ENCODE peak calls at places on chromosome X, in four cellular contexts. Y, U, H and T are unnamed samples.

GRCh38 chrX:1537031-1537715 is at the start of gene P2RY8:
- DNase-seq in H (peak; percentile 90), Y (no peak), U (peak; percentile 83), T (peak; percentile 11)

GRCh38 chrX:100316987-100317386 is 93.1 kb downstream of the PCDH19 start:
- DNase-seq in U (no peak), Y (no peak), H (no peak), T (no peak)

GRCh38 chrX:42615161-42615563 is 162.8 kb downstream of the PPP1R2C start:
- DNase-seq in H (peak; percentile 25), Y (no peak), U (peak; percentile 38), T (no peak)

GRCh38 chrX:17833954-17834353 is 27.1 kb downstream of the RAI2 start:
- DNase-seq in H (no peak), U (no peak), Y (no peak), T (no peak)

GRCh38 chrX:69153060-69153730 is 12.1 kb downstream of the PJA1 start:
- DNase-seq in H (no peak), Y (no peak), U (no peak), T (no peak)

GRCh38 chrX:25976683-25977310 is 161.3 kb upstream of the MAGEB18 start:
- DNase-seq in Y (no peak), U (no peak), H (no peak), T (no peak)

GRCh38 chrX:25191403-25191802 is 175.6 kb upstream of the ARX start:
- DNase-seq in U (no peak), Y (no peak), H (no peak), T (peak; percentile 35)

GRCh38 chrX:119755981-119756533 is 2.3 kb upstream of the SOWAHD start:
- DNase-seq in Y (no peak), H (peak; percentile 89), U (no peak), T (no peak)

GRCh38 chrX:74613350-74614192 is 853 bp downstream of the RLIM start:
- DNase-seq in U (no peak), H (peak; percentile 9), Y (peak; percentile 43), T (peak; percentile 46)

GRCh38 chrX:129825746-129826505 is 17.8 kb downstream of the ZDHHC9 start:
- DNase-seq in H (no peak), Y (no peak), U (no peak), T (no peak)

GRCh38 chrX:5726246-5726645 is 502.4 kb downstream of the NLGN4X start:
- DNase-seq in Y (no peak), U (no peak), H (no peak), T (no peak)

GRCh38 chrX:1153940-1154339 is 58.5 kb downstream of the CRLF2 start:
- DNase-seq in U (no peak), Y (no peak), H (no peak), T (no peak)

GRCh38 chrX:153865321-153865580 is 20.7 kb downstream of the L1CAM start:
- DNase-seq in U (no peak), H (no peak), Y (no peak), T (no peak)

GRCh38 chrX:20221902-20222301 is 44.8 kb downstream of the RPS6KA3 start:
- DNase-seq in Y (no peak), U (no peak), H (no peak), T (peak; percentile 4)

GRCh38 chrX:86379209-86379608 is 231.0 kb downstream of the DACH2 start:
- DNase-seq in U (no peak), H (no peak), Y (no peak), T (no peak)

GRCh38 chrX:69539437-69539836 is 35.3 kb downstream of the NALF2 start:
- DNase-seq in H (peak; percentile 27), U (no peak), Y (no peak), T (no peak)

GRCh38 chrX:103356023-103356798 is at the start of gene TCEAL9:
- DNase-seq in H (no peak), U (no peak), Y (peak; percentile 41), T (peak; percentile 69)

GRCh38 chrX:40470830-40471429 is 109.8 kb upstream of the ATP6AP2 start:
- DNase-seq in Y (no peak), U (no peak), H (no peak), T (no peak)

GRCh38 chrX:137988470-137988869 is 422.5 kb downstream of the ZIC3 start:
- DNase-seq in H (no peak), U (no peak), Y (no peak), T (peak; percentile 42)

GRCh38 chrX:131752493-131753198 is 208.8 kb downstream of the OR13H1 start:
- DNase-seq in H (peak; percentile 83), Y (no peak), U (peak; percentile 61), T (no peak)

GRCh38 chrX:124501566-124501965 is 155.2 kb downstream of the SH2D1A start:
- DNase-seq in Y (no peak), U (no peak), H (no peak), T (no peak)

GRCh38 chrX:1108451-1109445 is 103.7 kb downstream of the CRLF2 start:
- DNase-seq in H (no peak), Y (no peak), U (no peak), T (no peak)

GRCh38 chrX:104697264-104697663 is 131.3 kb downstream of the IL1RAPL2 start:
- DNase-seq in H (no peak), U (no peak), Y (peak; percentile 0), T (no peak)

GRCh38 chrX:80181079-80181478 is 166.5 kb downstream of the TBX22 start:
- DNase-seq in H (no peak), U (no peak), Y (no peak), T (no peak)

GRCh38 chrX:33138677-33139249 is 72.6 kb downstream of the DMD start:
- DNase-seq in U (no peak), Y (no peak), H (no peak), T (no peak)

GRCh38 chrX:137052641-137053235 is 18.9 kb upstream of the GPR101 start:
- DNase-seq in Y (no peak), U (peak; percentile 49), H (peak; percentile 4), T (peak; percentile 69)

GRCh38 chrX:134849390-134849789 is 141.4 kb upstream of the SMIM10 start:
- DNase-seq in Y (peak; percentile 17), H (no peak), U (no peak), T (no peak)

GRCh38 chrX:39985116-39985515 is 112.6 kb downstream of the BCOR start:
- DNase-seq in Y (no peak), U (no peak), H (no peak), T (no peak)

GRCh38 chrX:45668686-45669443 is 468.2 kb upstream of the DIPK2B start:
- DNase-seq in U (no peak), Y (peak; percentile 48), H (no peak), T (no peak)

GRCh38 chrX:121754301-121754700 is 706.9 kb downstream of the GLUD2 start:
- DNase-seq in H (no peak), Y (no peak), U (no peak), T (no peak)

GRCh38 chrX:53239474-53239873 is 14.5 kb upstream of the KDM5C start:
- DNase-seq in H (peak; percentile 22), Y (no peak), U (no peak), T (no peak)